ENCODE peak calls at places on chromosome 21, in nine cellular contexts. G is transverse colon, D is sigmoid colon, X is stomach, Y is esophagus muscularis mucosa, Q is ovary, R is GM12878, U is K562, W is upper lobe of left lung. P is an unnamed sample.

GRCh38 chr21:34836103-34836932 is 167.5 kb downstream of the CLIC6 start:
- DNase-seq in G (peak), D (peak), X (peak), Y (no peak), Q (peak), R (no peak), U (no peak), W (peak), P (peak)

GRCh38 chr21:25735895-25736597 is 1.3 kb downstream of the GABPA start:
- DNase-seq in G (no peak), D (no peak), X (no peak), Y (no peak), Q (no peak), R (no peak), U (no peak), W (no peak), P (no peak)

GRCh38 chr21:37870229-37870628 is 46.0 kb downstream of the KCNJ6 start:
- DNase-seq in G (no peak), D (no peak), X (no peak), Y (no peak), Q (no peak), R (no peak), U (no peak), W (no peak), P (no peak)

GRCh38 chr21:16075594-16076282 is 346.0 kb downstream of the USP25 start:
- DNase-seq in G (no peak), D (no peak), X (no peak), Y (no peak), Q (no peak), R (no peak), U (no peak), W (no peak), P (no peak)

GRCh38 chr21:25369524-25370300 is 237.6 kb downstream of the MRPL39 start:
- DNase-seq in G (no peak), D (no peak), X (no peak), Y (no peak), Q (no peak), R (no peak), U (no peak), W (no peak), P (no peak)

GRCh38 chr21:15050588-15051377 is 14.0 kb downstream of the NRIP1 start:
- DNase-seq in G (peak), D (no peak), X (no peak), Y (no peak), Q (no peak), R (no peak), U (no peak), W (no peak), P (no peak)

GRCh38 chr21:28704746-28705145 is 287.9 kb downstream of the LTN1 start:
- DNase-seq in G (no peak), D (no peak), X (no peak), Y (no peak), Q (no peak), R (no peak), U (no peak), W (no peak), P (no peak)

GRCh38 chr21:38661296-38662223 is 144.2 kb upstream of the ETS2 start:
- DNase-seq in G (peak), D (no peak), X (no peak), Y (no peak), Q (peak), R (no peak), U (no peak), W (no peak), P (no peak)

GRCh38 chr21:30240661-30241060 is 24.8 kb upstream of the CLDN8 start:
- DNase-seq in G (no peak), D (no peak), X (no peak), Y (no peak), Q (no peak), R (no peak), U (no peak), W (no peak), P (no peak)

DNA sequence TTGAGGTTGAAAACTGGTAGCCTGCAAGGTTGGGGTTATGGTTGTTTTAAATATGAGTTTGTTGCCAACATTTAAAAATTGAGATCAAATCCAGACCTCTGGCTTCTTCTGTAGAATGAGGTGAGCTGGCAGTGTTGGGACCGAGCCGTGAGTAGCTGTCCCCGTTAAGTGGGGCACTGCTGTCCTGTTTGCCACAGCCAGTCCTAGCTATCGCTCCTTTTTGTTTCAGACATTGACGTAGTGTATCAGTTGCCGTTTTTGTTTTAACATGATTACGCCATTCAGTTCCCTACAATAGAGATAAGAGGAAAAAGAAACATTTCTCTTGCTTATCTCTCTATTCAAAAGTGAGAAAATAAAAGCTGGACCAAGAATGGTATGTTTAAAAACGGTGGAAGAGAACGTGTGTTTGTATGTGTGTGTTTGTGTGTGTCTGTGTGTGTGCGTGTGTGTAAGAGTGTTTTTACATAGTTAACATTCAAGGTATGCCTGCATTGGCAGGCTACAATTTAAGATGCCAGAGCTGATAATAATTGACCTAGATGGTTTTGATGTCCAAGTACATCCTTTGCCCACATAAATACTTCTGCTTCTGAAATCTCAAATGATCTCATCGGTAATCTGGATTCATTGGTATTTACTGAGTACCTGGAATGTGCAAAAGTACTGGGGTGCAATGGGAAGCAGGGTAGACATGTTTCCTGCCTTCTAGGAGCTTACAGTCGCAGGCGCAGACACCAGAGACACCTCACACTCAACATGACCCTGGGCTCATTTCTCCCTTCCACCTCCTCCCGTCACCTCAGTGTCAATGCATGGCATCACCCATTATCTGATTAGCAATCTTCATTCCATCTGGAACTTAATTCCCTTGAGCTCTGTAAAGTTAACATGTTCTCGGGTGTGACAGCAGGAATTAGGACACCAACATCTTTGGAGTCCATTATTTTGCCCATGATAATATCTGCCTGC is 65.8 kb downstream of the HUNK start:
- DNase-seq in G (no peak), D (no peak), X (no peak), Y (no peak), Q (no peak), R (no peak), U (no peak), W (no peak), P (no peak)
- TF ChIP-seq EP300 in G (no peak), D (no peak), X (no peak), Y (no peak), Q (no peak), R (no peak), U (no peak), W (no peak), P (no peak)

DNA sequence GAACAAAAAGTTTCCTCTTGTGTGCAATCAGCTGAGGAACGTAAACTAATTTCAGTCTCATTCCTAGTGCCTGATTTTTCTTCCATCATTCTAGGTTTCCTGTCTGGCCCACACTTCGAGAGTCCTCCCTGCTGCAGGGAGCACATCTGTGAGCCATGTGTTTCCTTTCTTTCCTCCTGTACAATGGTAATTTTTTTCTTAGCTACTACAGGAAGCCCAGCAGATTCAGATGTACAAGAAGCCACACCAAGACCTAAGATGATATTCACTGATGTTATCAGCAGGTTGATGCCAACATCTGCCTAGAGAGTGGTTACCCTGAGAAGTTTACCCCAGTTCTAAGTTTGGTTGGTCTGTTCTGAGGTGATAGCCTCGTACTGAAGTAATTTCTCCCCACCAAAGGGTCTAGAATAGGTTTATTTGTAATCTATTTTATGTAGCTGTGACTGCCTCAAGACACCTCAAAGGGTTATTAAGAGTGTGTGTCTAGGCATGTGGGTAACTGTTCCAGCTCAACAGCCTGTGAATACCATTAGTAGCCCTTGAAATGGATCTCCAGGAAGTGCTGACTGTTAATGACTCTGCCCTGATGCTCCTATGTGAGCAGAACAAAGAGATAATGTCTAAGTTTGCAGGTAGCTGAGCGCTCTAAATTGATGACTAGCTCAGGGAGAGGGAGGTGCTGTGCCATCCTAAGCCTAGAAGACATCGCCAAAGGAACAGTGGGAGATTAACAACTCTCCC is 31.7 kb upstream of the CLDN14 start:
- DNase-seq in G (no peak), D (no peak), X (no peak), Y (no peak), Q (no peak), R (no peak), U (no peak), W (no peak), P (no peak)
- TF ChIP-seq EP300 in G (no peak), D (no peak), X (no peak), Y (no peak), Q (no peak), R (no peak), U (no peak), W (no peak), P (no peak)

DNA sequence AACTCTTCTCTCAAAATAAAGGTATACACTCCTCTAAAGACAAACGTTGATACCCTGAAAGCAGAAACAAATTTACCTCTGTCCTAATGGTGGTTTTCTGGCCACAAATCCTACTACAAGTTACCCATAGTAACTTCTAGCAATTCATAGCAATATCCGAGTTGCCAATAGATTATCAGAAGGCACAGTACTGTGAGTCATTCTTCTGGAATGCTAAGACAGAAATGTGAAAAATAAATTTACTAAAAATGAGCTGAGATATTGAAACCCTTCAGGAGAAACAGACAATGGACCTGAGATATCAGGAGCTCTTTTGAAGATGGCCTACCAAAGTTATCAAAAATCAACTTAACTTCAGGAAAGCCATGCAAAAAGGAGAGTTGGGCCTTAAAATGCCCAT is 715.0 kb upstream of the ADAMTS5 start:
- DNase-seq in G (no peak), D (no peak), X (no peak), Y (no peak), Q (no peak), R (no peak), U (no peak), W (no peak), P (no peak)
- TF ChIP-seq EP300 in G (no peak), D (no peak), X (no peak), Y (no peak), Q (no peak), R (no peak), U (no peak), W (no peak), P (no peak)

DNA sequence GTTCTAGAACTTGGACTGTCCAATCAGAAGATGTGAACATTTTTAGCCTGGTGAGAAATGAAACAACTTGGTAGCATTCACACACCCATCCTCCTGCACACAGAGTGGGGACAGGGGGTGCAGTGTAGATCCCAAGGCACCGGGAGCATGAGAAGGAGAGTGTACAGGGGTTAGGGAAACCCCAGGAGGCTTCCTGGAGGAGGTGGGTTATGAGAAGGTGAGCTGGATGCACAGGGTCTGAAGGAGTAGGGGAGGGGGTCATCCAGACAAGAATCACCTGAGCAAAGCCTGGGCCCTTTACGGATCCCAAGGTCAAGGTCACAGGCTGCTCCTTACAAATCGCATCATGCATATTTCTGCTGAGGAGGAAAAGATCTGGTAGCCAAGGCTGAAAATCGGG is 117.5 kb upstream of the TMPRSS2 start:
- DNase-seq in G (no peak), D (peak), X (no peak), Y (no peak), Q (no peak), R (no peak), U (no peak), W (no peak), P (no peak)
- TF ChIP-seq EP300 in G (no peak), D (no peak), X (no peak), Y (no peak), Q (no peak), R (no peak), U (no peak), W (no peak), P (no peak)

GRCh38 chr21:46518983-46519583 is 60.4 kb downstream of the DIP2A start:
- DNase-seq in G (no peak), D (no peak), X (no peak), Y (no peak), Q (no peak), R (no peak), U (no peak), W (no peak), P (no peak)
- TF ChIP-seq EP300 in G (no peak), D (no peak), X (no peak), Y (no peak), Q (no peak), R (no peak), U (no peak), W (no peak), P (no peak)

DNA sequence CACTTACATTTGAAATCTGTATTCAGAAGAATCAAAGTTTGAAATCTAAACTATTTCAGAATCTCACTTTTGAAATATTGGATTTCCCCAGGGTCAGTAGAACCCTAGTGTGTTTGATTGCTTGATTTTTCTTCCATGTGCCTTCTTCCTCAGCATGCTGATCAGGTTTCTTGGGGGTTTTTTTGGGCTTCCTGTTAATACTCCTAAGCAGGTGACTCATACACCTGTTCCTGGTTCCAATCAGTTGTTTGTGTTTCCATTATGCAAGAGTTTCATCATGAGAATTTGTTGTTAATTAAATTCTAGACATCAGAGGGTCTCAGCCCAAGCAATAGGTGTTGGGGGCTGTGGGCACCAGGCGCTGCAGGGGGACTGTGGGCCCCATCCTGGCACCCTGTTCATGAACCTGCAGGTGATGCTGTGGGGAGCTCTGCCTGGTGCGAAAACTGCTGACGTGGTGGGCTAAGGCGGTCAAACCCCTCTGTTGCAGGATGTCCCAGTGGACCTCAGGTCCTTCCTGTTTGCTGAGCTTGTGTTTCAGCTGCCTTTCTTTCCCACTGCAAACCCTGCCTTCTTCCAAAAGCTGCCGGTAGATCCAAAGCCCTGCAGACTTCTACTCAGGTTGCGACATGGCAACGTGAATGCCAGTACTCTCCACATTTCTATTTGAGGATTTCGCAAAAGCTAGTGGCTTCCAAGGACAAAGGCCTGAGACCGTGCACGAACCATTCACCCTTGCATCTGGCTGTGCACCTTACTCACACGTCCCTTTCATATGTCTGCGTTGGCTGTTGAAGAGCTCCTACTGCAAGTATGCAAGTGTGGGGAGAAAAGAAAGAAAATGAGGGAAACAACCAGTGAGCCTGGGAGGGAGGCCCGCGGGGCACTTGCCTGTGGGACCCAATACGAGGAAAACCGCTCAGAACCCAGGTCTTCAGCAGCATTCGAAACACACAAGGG is 6.4 kb upstream of the RRP1 start:
- DNase-seq in G (no peak), D (no peak), X (no peak), Y (no peak), Q (no peak), R (no peak), U (no peak), W (peak), P (no peak)
- TF ChIP-seq EP300 in G (no peak), D (no peak), X (no peak), Y (no peak), Q (no peak), R (no peak), U (no peak), W (no peak), P (no peak)

P was measured in tibial nerve.